ENCODE peak calls at places on chromosomes 2 and 18, in six cellular contexts. H is mesendoderm, A is H1, N is IMR-90, M is H9, W is neuronal stem cell. I is an unnamed sample.

GRCh38 chr18:53153281-53153680 is 813.3 kb downstream of the DCC start:
- DNase-seq in H (peak; percentile 56), A (no peak), N (no peak), M (peak; percentile 50), W (no peak), I (no peak)

GRCh38 chr2:10303174-10303633 is 500 bp downstream of the HPCAL1 start:
- DNase-seq in H (no peak), A (no peak), N (no peak), M (no peak), W (no peak), I (peak; percentile 45)

GRCh38 chr2:176114120-176114929 is 2.3 kb upstream of the HOXD10 start:
- DNase-seq in H (no peak), A (no peak), N (no peak), M (peak; percentile 43), W (no peak), I (no peak)

GRCh38 chr18:21548647-21549046 is 51.9 kb downstream of the ESCO1 start:
- DNase-seq in H (no peak), A (no peak), N (no peak), M (no peak), W (no peak), I (no peak)

GRCh38 chr18:8174758-8175157 is 434.5 kb upstream of the RAB12 start:
- DNase-seq in H (no peak), A (no peak), N (no peak), M (no peak), W (no peak), I (no peak)

GRCh38 chr18:36492604-36493329 is 195.3 kb downstream of the FHOD3 start:
- DNase-seq in H (no peak), A (no peak), N (no peak), M (no peak), W (no peak), I (no peak)

GRCh38 chr18:62329676-62330454 is 4.8 kb downstream of the TNFRSF11A start:
- DNase-seq in H (peak; percentile 58), A (no peak), N (peak; percentile 83), M (no peak), W (no peak), I (peak; percentile 58)

GRCh38 chr2:67782443-67782842 is 280.4 kb downstream of the C1D start:
- DNase-seq in H (no peak), A (no peak), N (peak; percentile 45), M (no peak), W (no peak), I (peak; percentile 36)

GRCh38 chr2:85893428-85894258 is 4.9 kb upstream of the ST3GAL5 start:
- DNase-seq in H (peak; percentile 62), A (no peak), N (peak; percentile 87), M (no peak), W (no peak), I (peak; percentile 90)

GRCh38 chr18:76451475-76452331 is 43.3 kb downstream of the ZNF516 start:
- DNase-seq in H (no peak), A (no peak), N (no peak), M (peak; percentile 27), W (peak; percentile 21), I (peak; percentile 39)

GRCh38 chr18:49974079-49974478 is 160.7 kb upstream of the ACAA2 start:
- DNase-seq in H (peak; percentile 16), A (no peak), N (no peak), M (no peak), W (no peak), I (no peak)

GRCh38 chr18:26230497-26230896 is 4.3 kb downstream of the TAF4B start:
- DNase-seq in H (no peak), A (no peak), N (no peak), M (no peak), W (no peak), I (no peak)

GRCh38 chr2:58762176-58762781 is 521.2 kb upstream of the FANCL start:
- DNase-seq in H (peak; percentile 91), A (peak; percentile 80), N (peak; percentile 28), M (peak; percentile 83), W (peak; percentile 78), I (peak; percentile 54)

GRCh38 chr18:31500161-31500688 is 2.2 kb downstream of the DSG2 start:
- DNase-seq in H (no peak), A (no peak), N (no peak), M (no peak), W (no peak), I (no peak)

GRCh38 chr2:38407111-38407682 is 30.1 kb upstream of the ATL2 start:
- DNase-seq in H (peak; percentile 87), A (no peak), N (no peak), M (no peak), W (no peak), I (no peak)

GRCh38 chr2:181937473-181937872 is 45.9 kb downstream of the ITPRID2 start:
- DNase-seq in H (no peak), A (no peak), N (peak; percentile 61), M (no peak), W (no peak), I (peak; percentile 45)

GRCh38 chr2:170009209-170009608 is 168.7 kb upstream of the MYO3B start:
- DNase-seq in H (no peak), A (no peak), N (no peak), M (no peak), W (no peak), I (no peak)

GRCh38 chr2:163401481-163401880 is 334.3 kb downstream of the FIGN start:
- DNase-seq in H (no peak), A (no peak), N (peak; percentile 13), M (no peak), W (no peak), I (peak; percentile 58)

GRCh38 chr18:37362158-37362890 is 203.3 kb downstream of the CELF4 start:
- DNase-seq in H (peak; percentile 41), A (peak; percentile 70), N (no peak), M (peak; percentile 88), W (no peak), I (no peak)

GRCh38 chr2:136005462-136006205 is 20.2 kb upstream of the DARS1 start:
- DNase-seq in H (no peak), A (no peak), N (peak; percentile 14), M (no peak), W (no peak), I (peak; percentile 11)

GRCh38 chr2:11175293-11175795 is 20.1 kb downstream of the SLC66A3 start:
- DNase-seq in H (no peak), A (no peak), N (peak; percentile 65), M (no peak), W (no peak), I (peak; percentile 62)

GRCh38 chr2:37230581-37230980 is 815 bp downstream of the CEBPZ start:
- DNase-seq in H (peak; percentile 48), A (no peak), N (no peak), M (no peak), W (no peak), I (peak; percentile 35)

GRCh38 chr2:30230855-30231725 is at the start of gene LBH:
- DNase-seq in H (peak; percentile 91), A (peak; percentile 66), N (peak; percentile 90), M (peak; percentile 85), W (peak; percentile 91), I (peak; percentile 93)

GRCh38 chr2:37786854-37787253 is 115.4 kb upstream of the CDC42EP3 start:
- DNase-seq in H (no peak), A (no peak), N (no peak), M (no peak), W (no peak), I (no peak)

GRCh38 chr2:54208364-54209240 is 47.4 kb downstream of the TSPYL6 start:
- DNase-seq in H (no peak), A (no peak), N (peak; percentile 71), M (no peak), W (no peak), I (peak; percentile 49)

GRCh38 chr2:121351521-121352318 is 66.7 kb upstream of the TFCP2L1 start:
- DNase-seq in H (no peak), A (no peak), N (no peak), M (no peak), W (no peak), I (no peak)

GRCh38 chr2:168999668-169000213 is 31.4 kb downstream of the ABCB11 start:
- DNase-seq in H (no peak), A (no peak), N (no peak), M (no peak), W (no peak), I (no peak)

DNA sequence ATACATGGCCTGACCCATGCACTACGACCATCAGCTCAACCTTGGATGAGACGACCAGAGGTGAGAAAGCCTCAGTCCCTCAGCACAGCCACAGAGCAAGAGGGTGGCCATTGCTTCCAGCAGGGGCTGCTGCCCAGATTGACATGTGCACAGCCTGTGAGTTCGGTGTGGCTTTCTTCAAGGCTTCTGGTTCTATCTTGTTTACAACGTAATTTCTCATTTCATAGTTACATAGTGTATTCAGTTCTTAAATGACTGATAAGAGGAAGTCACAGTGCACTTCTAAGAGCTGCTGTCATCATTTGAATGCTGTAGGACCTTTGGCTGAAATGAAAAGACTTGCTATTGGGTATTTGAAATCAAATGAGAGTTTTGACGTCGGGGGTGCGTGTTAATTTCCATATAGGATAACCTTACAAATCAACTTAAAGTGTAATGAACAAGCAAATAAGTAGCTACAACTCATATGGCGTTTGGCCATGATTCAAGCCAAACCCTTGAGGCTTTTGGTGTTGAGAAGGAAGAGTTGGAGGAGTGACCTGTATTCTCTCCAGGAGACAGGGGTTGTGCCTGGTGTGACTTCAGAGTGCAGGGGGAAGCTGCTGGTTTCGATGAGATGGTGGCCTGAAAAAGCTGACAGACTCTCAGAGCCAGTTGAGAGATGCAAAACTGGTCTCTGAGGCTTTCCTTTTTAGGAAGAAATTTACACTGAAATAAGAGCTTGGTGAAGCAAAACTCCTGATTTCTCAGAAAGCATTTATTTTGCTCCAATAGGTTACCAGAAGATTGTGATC is 51.0 kb downstream of the TSHZ1 start:
- DNase-seq in H (no peak), A (no peak), N (no peak), M (no peak), W (no peak), I (no peak)
- H2BK15ac ChIP-seq in H (no peak overlapping the region), A (no peak overlapping the region), N (no peak overlapping the region), M (no peak overlapping the region), W (no peak overlapping the region), I (no peak overlapping the region)

GRCh38 chr2:223944166-223944703 is 900 bp downstream of the WDFY1 start:
- DNase-seq in H (peak; percentile 67), A (no peak), N (no peak), M (peak; percentile 64), W (peak; percentile 42), I (peak; percentile 54)
- H2BK120ac ChIP-seq in H (no peak overlapping the region), A (no peak overlapping the region), N (peak overlapping the region; percentile 87), M (no peak overlapping the region), W (no peak overlapping the region), I (peak overlapping the region; percentile 44)

GRCh38 chr2:42170619-42171395 is 1.7 kb downstream of the EML4 start:
- DNase-seq in H (no peak), A (no peak), N (no peak), M (no peak), W (no peak), I (no peak)

GRCh38 chr2:42172566-42172965 is 3.4 kb downstream of the EML4 start:
- DNase-seq in H (no peak), A (no peak), N (no peak), M (no peak), W (no peak), I (no peak)

GRCh38 chr2:42172020-42172419 is 2.9 kb downstream of the EML4 start:
- DNase-seq in H (no peak), A (no peak), N (no peak), M (no peak), W (no peak), I (no peak)

GRCh38 chr2:42169869-42170465 is 814 bp downstream of the EML4 start:
- DNase-seq in H (no peak), A (no peak), N (peak; percentile 15), M (no peak), W (no peak), I (peak; percentile 45)

GRCh38 chr2:42171396-42171971 is 2.3 kb downstream of the EML4 start:
- DNase-seq in H (peak; percentile 80), A (no peak), N (peak; percentile 13), M (no peak), W (no peak), I (peak; percentile 40)
- H2BK15ac ChIP-seq in H (no peak overlapping the region), A (no peak overlapping the region), N (no peak overlapping the region), M (no peak overlapping the region), W (no peak overlapping the region), I (no peak overlapping the region)

GRCh38 chr2:190881074-190881479 is 456 bp downstream of the GLS start:
- DNase-seq in H (no peak), A (no peak), N (no peak), M (no peak), W (no peak), I (no peak)
- H2BK120ac ChIP-seq in H (no peak overlapping the region), A (no peak overlapping the region), N (peak overlapping the region; percentile 30), M (no peak overlapping the region), W (no peak overlapping the region), I (peak overlapping the region; percentile 49)